ENCODE peak calls at places on chromosomes 13 and 19, in seven cellular contexts. P, W, G, K, J, X and M are unnamed samples.

GRCh38 chr19:42282036-42282762 is 13.1 kb downstream of the CIC start:
- DNase-seq in X (no peak), K (no peak), G (no peak), W (no peak), P (no peak), J (no peak), M (no peak)

GRCh38 chr13:112908342-112908741 is 60.7 kb upstream of the MCF2L start:
- DNase-seq in G (no peak), X (no peak), K (no peak), W (no peak), P (no peak), J (no peak), M (no peak)

GRCh38 chr13:28358673-28359072 is 136.3 kb downstream of the FLT1 start:
- DNase-seq in G (no peak), P (no peak), K (no peak), W (no peak), J (no peak), X (no peak), M (no peak)

GRCh38 chr13:112779856-112780604 is 90.2 kb downstream of the ATP11A start:
- DNase-seq in K (peak; percentile 14), X (no peak), W (no peak), G (no peak), P (no peak), J (no peak), M (no peak)

GRCh38 chr13:70424428-70424827 is 316.2 kb upstream of the KLHL1 start:
- DNase-seq in W (no peak), K (no peak), P (no peak), X (no peak), G (no peak), J (no peak), M (no peak)

GRCh38 chr19:56263319-56263718 is 9.2 kb upstream of the EDDM13 start:
- DNase-seq in G (no peak), J (no peak), P (no peak), K (no peak), W (no peak), X (no peak), M (peak; percentile 68)

GRCh38 chr19:8575467-8575997 is 1.7 kb downstream of the MYO1F start:
- DNase-seq in K (peak; percentile 30), P (no peak), G (no peak), X (no peak), W (no peak), J (no peak), M (no peak)

GRCh38 chr13:43356566-43356965 is 333.2 kb downstream of the DNAJC15 start:
- DNase-seq in J (no peak), G (no peak), P (no peak), X (no peak), W (no peak), K (no peak), M (no peak)

GRCh38 chr13:68185767-68186166 is 955.6 kb upstream of the PCDH9 start:
- DNase-seq in K (no peak), G (no peak), X (no peak), J (no peak), W (no peak), P (no peak), M (no peak)

GRCh38 chr13:84439108-84439507 is 556.8 kb upstream of the SLITRK1 start:
- DNase-seq in X (no peak), G (no peak), J (no peak), P (no peak), W (no peak), K (peak; percentile 73), M (no peak)

GRCh38 chr13:90447735-90448103 is 899.8 kb upstream of the MIR17HG start:
- DNase-seq in G (no peak), K (peak; percentile 84), P (no peak), X (no peak), W (no peak), J (no peak), M (no peak)

GRCh38 chr13:98484289-98485219 is 92.4 kb downstream of the STK24 start:
- DNase-seq in K (peak; percentile 97), X (peak; percentile 91), G (peak; percentile 68), W (no peak), P (no peak), J (peak; percentile 61), M (peak; percentile 86)

GRCh38 chr13:111060237-111060919 is 54.7 kb upstream of the ARHGEF7 start:
- DNase-seq in P (no peak), K (no peak), X (no peak), W (no peak), G (no peak), J (no peak), M (no peak)

GRCh38 chr13:79451500-79451962 is 29.4 kb upstream of the NDFIP2 start:
- DNase-seq in G (no peak), W (no peak), X (no peak), P (peak; percentile 88), J (peak; percentile 93), K (peak; percentile 97), M (peak; percentile 26)

GRCh38 chr13:107865643-107866006 is 349.7 kb downstream of the LIG4 start:
- DNase-seq in J (no peak), W (no peak), X (no peak), P (no peak), K (no peak), G (no peak), M (no peak)